ENCODE peak calls at places on chromosome 7, in seven cellular contexts. F, M, R, T, C, N and U are unnamed samples.

GRCh38 chr7:28155964-28156363 is 24.6 kb downstream of the JAZF1 start:
- DNase-seq in C (no peak), F (no peak), N (no peak), T (no peak), R (no peak), M (no peak), U (no peak)

GRCh38 chr7:45082031-45082830 is 6.5 kb downstream of the NACAD start:
- DNase-seq in N (no peak), M (no peak), C (no peak), F (no peak), R (no peak), T (no peak), U (no peak)

GRCh38 chr7:106345421-106346166 is 60.8 kb upstream of the NAMPT start:
- DNase-seq in T (no peak), F (peak), C (peak), M (no peak), R (no peak), N (no peak), U (peak)

GRCh38 chr7:136009488-136010079 is 32.4 kb upstream of the MTPN start:
- DNase-seq in T (no peak), C (no peak), R (peak), F (no peak), N (no peak), M (peak), U (peak)

GRCh38 chr7:99141756-99142726 is 1.9 kb downstream of the SMURF1 start:
- DNase-seq in M (peak), T (peak), F (no peak), C (peak), R (peak), N (peak), U (peak)

GRCh38 chr7:78530351-78530750 is 731.8 kb downstream of the PHTF2 start:
- DNase-seq in M (no peak), T (no peak), R (no peak), F (no peak), C (no peak), N (no peak), U (no peak)

GRCh38 chr7:74475243-74475986 is 21.7 kb downstream of the GTF2IRD1 start:
- DNase-seq in T (no peak), F (no peak), N (peak), C (no peak), R (no peak), M (peak), U (no peak)

GRCh38 chr7:127678947-127679346 is 27.0 kb downstream of the SND1 start:
- DNase-seq in T (no peak), C (no peak), M (no peak), R (no peak), F (no peak), N (no peak), U (no peak)

GRCh38 chr7:35630573-35630972 is 64.4 kb downstream of the HERPUD2 start:
- DNase-seq in T (no peak), N (no peak), C (no peak), R (no peak), F (no peak), M (no peak), U (no peak)

GRCh38 chr7:103632005-103632639 is 186.1 kb upstream of the SLC26A5 start:
- DNase-seq in F (no peak), N (no peak), T (no peak), C (no peak), M (no peak), R (no peak), U (no peak)

GRCh38 chr7:24668922-24669635 is 88.2 kb downstream of the GSDME start:
- DNase-seq in M (no peak), C (no peak), T (no peak), F (no peak), R (no peak), N (no peak), U (no peak)